ENCODE peak calls at places on chromosomes 7 and 10, in ten cellular contexts. G is tibial nerve; O is fibroblast of pulmonary artery; B is chondrocyte; I is CD4-positive, alpha-beta T cell; J is body of pancreas; M is GM12865; C is ovary; D is fibroblast of lung; A is brain microvascular endothelial cell. R is an unnamed sample.

GRCh38 chr7:111532625-111533024 is 29.7 kb downstream of the IMMP2L start:
- DNase-seq in G (no peak), O (peak), B (no peak), I (no peak), J (peak), M (no peak), C (no peak), D (peak), A (no peak), R (no peak)

GRCh38 chr10:3424102-3424803 is 251.7 kb upstream of the PITRM1 start:
- DNase-seq in G (no peak), O (peak), B (no peak), I (no peak), J (peak), M (no peak), C (no peak), D (no peak), A (peak), R (peak)

GRCh38 chr7:117781707-117782106 is 91.5 kb downstream of the CTTNBP2 start:
- DNase-seq in G (no peak), O (no peak), B (no peak), I (no peak), J (no peak), M (no peak), C (no peak), D (peak), A (peak), R (no peak)

GRCh38 chr10:2477154-2477553 is 590.2 kb upstream of the PFKP start:
- DNase-seq in G (no peak), O (no peak), B (no peak), I (no peak), J (no peak), M (no peak), C (no peak), D (no peak), A (no peak), R (no peak)

GRCh38 chr7:112202819-112203218 is 3.4 kb downstream of the DOCK4 start:
- DNase-seq in G (peak), O (peak), B (no peak), I (no peak), J (peak), M (peak), C (peak), D (no peak), A (no peak), R (no peak)

GRCh38 chr7:114818501-114818900 is 103.4 kb upstream of the MDFIC start:
- DNase-seq in G (no peak), O (peak), B (no peak), I (no peak), J (no peak), M (no peak), C (no peak), D (peak), A (peak), R (no peak)

GRCh38 chr7:132275811-132276210 is 300.5 kb downstream of the PLXNA4 start:
- DNase-seq in G (no peak), O (no peak), B (no peak), I (no peak), J (no peak), M (no peak), C (no peak), D (no peak), A (no peak), R (no peak)

GRCh38 chr7:3002631-3003030 is 41.0 kb downstream of the CARD11 start:
- DNase-seq in G (no peak), O (no peak), B (no peak), I (no peak), J (no peak), M (no peak), C (no peak), D (no peak), A (no peak), R (no peak)

GRCh38 chr10:24469993-24470392 is 253.7 kb downstream of the ARHGAP21 start:
- DNase-seq in G (no peak), O (no peak), B (no peak), I (no peak), J (peak), M (no peak), C (no peak), D (peak), A (no peak), R (no peak)

GRCh38 chr10:123821136-123821535 is 70.5 kb downstream of the CPXM2 start:
- DNase-seq in G (no peak), O (no peak), B (no peak), I (no peak), J (no peak), M (no peak), C (no peak), D (no peak), A (no peak), R (no peak)

GRCh38 chr7:50657341-50657873 is 92.2 kb upstream of the DDC start:
- DNase-seq in G (peak), O (peak), B (no peak), I (no peak), J (no peak), M (peak), C (peak), D (peak), A (peak), R (no peak)
- TF ChIP-seq CTCF in G (peak), O (peak), B (peak), I (no peak), J (no peak), M (no peak), C (peak), D (no peak), A (no peak), R (no peak)

GRCh38 chr7:20784311-20785210 is 2.1 kb downstream of the SP8 start:
- DNase-seq in G (no peak), O (no peak), B (no peak), I (no peak), J (no peak), M (no peak), C (no peak), D (no peak), A (no peak), R (no peak)

GRCh38 chr7:20783131-20783715 is 3.5 kb downstream of the SP8 start:
- DNase-seq in G (no peak), O (no peak), B (no peak), I (no peak), J (no peak), M (no peak), C (no peak), D (no peak), A (no peak), R (no peak)

GRCh38 chr7:20785211-20786048 is 1.3 kb downstream of the SP8 start:
- DNase-seq in G (no peak), O (no peak), B (no peak), I (no peak), J (peak), M (no peak), C (no peak), D (no peak), A (no peak), R (no peak)

GRCh38 chr7:20786049-20786412 is 655 bp downstream of the SP8 start:
- DNase-seq in G (no peak), O (no peak), B (no peak), I (no peak), J (no peak), M (no peak), C (no peak), D (no peak), A (no peak), R (no peak)

DNA sequence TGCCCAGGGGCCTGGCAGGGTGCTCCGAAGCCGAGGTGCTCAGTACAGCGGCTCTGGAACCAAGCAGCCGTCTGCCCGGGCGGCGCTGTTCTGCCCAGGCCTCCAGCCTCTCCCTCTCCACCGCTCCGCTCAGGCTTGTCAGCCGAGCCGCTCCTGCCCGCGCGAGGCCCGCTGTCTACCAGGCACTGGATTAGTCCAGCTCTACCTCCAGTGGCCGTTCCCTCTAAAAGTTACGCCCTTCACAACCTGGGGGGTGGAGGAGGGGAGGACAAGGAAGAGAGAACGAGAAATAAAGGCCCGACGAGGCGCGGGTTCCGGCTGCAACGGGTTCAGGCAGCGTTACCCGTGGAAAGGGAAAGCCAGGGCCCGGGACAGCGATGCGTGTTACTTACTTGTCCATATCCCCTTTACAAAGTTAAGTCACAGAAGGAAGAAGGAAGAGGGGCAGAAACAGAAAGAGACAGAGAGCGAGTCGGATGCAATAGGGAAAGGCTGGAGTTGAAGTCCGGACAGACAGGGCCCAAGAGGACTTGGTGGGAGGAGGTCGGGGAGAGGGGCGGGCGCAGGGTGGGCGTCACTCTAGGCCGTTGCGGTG is 2.9 kb downstream of the SP8 start:
- DNase-seq in G (no peak), O (no peak), B (no peak), I (no peak), J (peak), M (no peak), C (no peak), D (no peak), A (no peak), R (no peak)
- TF ChIP-seq CTCF in G (no peak), O (no peak), B (peak), I (no peak), J (no peak), M (no peak), C (no peak), D (peak), A (peak), R (no peak)

GRCh38 chr7:11767148-11767547 is 64.8 kb downstream of the THSD7A start:
- DNase-seq in G (no peak), O (no peak), B (no peak), I (no peak), J (no peak), M (no peak), C (no peak), D (no peak), A (no peak), R (no peak)
- TF ChIP-seq CTCF in G (no peak), O (no peak), B (no peak), I (no peak), J (no peak), M (no peak), C (no peak), D (no peak), A (no peak), R (no peak)

GRCh38 chr7:29239638-29240037 is 45.1 kb downstream of the CHN2 start:
- DNase-seq in G (no peak), O (no peak), B (no peak), I (no peak), J (no peak), M (peak), C (no peak), D (no peak), A (no peak), R (no peak)
- TF ChIP-seq CTCF in G (no peak), O (peak), B (peak), I (peak), J (peak), M (peak), C (no peak), D (peak), A (peak), R (peak)

DNA sequence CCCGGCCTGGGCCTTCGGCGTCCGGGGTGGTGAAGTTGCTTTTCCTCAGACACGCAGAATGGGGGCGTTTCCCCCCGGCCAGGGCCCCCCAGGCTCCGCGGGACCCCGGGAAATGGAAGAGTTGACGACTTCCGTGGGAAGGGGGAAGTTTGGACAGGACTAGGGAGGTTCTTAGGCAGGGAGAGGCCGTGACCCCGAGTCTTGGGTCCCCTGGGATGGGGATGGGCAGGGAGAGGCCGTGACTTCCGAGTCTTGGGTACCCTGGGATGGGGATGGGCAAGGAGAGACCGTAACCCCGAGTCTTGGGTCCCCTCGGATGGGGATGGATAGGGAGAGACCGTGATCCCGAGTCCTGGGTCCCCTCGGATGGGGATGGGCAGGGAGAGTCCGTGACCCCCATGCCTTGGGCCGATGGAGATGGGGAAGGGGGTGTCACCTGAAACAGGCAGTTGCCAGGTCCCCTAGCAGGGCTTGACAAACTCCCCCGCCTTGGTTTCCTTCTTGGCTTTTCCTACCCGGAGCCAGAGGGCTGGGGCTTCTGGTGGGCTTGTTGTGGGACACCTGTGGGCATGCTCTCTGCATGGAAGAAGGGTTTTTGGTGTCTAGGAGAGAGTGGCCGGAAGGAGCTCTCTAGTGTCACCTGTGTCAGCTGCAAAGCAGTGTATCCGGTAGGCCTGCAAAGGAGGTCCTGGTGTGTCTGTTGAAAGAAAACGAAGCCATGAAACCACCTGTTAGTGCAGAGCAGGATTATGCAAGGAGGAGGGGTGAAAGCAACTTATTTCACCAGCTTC is 1.1 kb downstream of the TRRAP start:
- DNase-seq in G (no peak), O (no peak), B (no peak), I (peak), J (peak), M (peak), C (no peak), D (no peak), A (no peak), R (no peak)
- TF ChIP-seq CTCF in G (peak), O (no peak), B (peak), I (peak), J (peak), M (peak), C (no peak), D (no peak), A (peak), R (peak)

GRCh38 chr7:23658831-23659427 is 21.1 kb upstream of the FAM221A start:
- DNase-seq in G (no peak), O (no peak), B (no peak), I (no peak), J (no peak), M (no peak), C (no peak), D (no peak), A (no peak), R (no peak)

GRCh38 chr7:23653942-23654341 is 26.1 kb upstream of the FAM221A start:
- DNase-seq in G (no peak), O (no peak), B (no peak), I (no peak), J (no peak), M (no peak), C (no peak), D (no peak), A (no peak), R (no peak)

GRCh38 chr7:23655433-23655832 is 24.6 kb upstream of the FAM221A start:
- DNase-seq in G (no peak), O (no peak), B (no peak), I (no peak), J (no peak), M (no peak), C (no peak), D (no peak), A (no peak), R (no peak)

GRCh38 chr7:23654508-23654907 is 25.5 kb upstream of the FAM221A start:
- DNase-seq in G (no peak), O (peak), B (no peak), I (no peak), J (peak), M (peak), C (no peak), D (peak), A (peak), R (no peak)
- TF ChIP-seq CTCF in G (no peak), O (peak), B (peak), I (no peak), J (peak), M (peak), C (no peak), D (peak), A (peak), R (no peak)

DNA sequence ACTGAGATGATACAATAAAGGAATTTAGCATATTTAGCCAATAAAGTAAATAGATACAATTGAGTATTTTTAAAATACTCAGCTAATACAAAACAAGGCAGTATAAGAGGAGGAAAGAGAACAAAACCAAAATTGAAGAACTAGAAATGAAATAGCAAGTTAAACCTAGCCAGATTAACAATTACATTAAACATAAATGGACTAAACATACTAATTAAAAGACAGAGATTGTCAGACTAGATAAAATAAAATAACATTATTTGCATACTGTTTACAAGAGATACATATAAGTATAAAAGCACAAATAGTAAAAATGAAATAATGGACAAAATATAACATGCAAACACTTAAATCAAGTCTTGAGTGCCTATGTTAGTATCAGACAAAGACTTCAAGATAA is 517.7 kb upstream of the PHF14 start:
- DNase-seq in G (no peak), O (no peak), B (no peak), I (no peak), J (no peak), M (no peak), C (no peak), D (no peak), A (no peak), R (no peak)
- TF ChIP-seq CTCF in G (no peak), O (no peak), B (no peak), I (no peak), J (no peak), M (no peak), C (no peak), D (no peak), A (no peak), R (no peak)